ENCODE peak calls at places on chromosomes 13 and 19, in six cellular contexts. One of them, this sample, is unnamed.

GRCh38 chr13:76646946-76647345 is 239.3 kb downstream of the KCTD12 start:
- DNase-seq in WTC11: no peak
- DNase-seq in HCT116: no peak
- DNase-seq in H1: no peak
- DNase-seq in HepG2: no peak
- DNase-seq in K562: no peak
- DNase-seq in this sample: no peak

GRCh38 chr19:43798546-43799409 is 3.5 kb downstream of the LYPD5 start:
- DNase-seq in WTC11: peak; percentile 78
- DNase-seq in HCT116: peak; percentile 70
- DNase-seq in H1: peak; percentile 79
- DNase-seq in HepG2: no peak
- DNase-seq in K562: peak; percentile 81
- DNase-seq in this sample: no peak

GRCh38 chr13:96172066-96172465 is 82.2 kb downstream of the HS6ST3 start:
- DNase-seq in WTC11: no peak
- DNase-seq in HCT116: no peak
- DNase-seq in H1: no peak
- DNase-seq in HepG2: no peak
- DNase-seq in K562: no peak
- DNase-seq in this sample: no peak

GRCh38 chr19:54030895-54031586 is 32.7 kb downstream of the VSTM1 start:
- DNase-seq in WTC11: no peak
- DNase-seq in HCT116: no peak
- DNase-seq in H1: no peak
- DNase-seq in HepG2: no peak
- DNase-seq in K562: peak; percentile 11
- DNase-seq in this sample: no peak

GRCh38 chr13:47903836-47904235 is 97.2 kb downstream of the SUCLA2 start:
- DNase-seq in WTC11: no peak
- DNase-seq in HCT116: no peak
- DNase-seq in H1: no peak
- DNase-seq in HepG2: no peak
- DNase-seq in K562: no peak
- DNase-seq in this sample: no peak

GRCh38 chr13:99978781-99979452 is 2.7 kb upstream of the ZIC2 start:
- DNase-seq in WTC11: peak; percentile 92
- DNase-seq in HCT116: no peak
- DNase-seq in H1: peak; percentile 84
- DNase-seq in HepG2: no peak
- DNase-seq in K562: no peak
- DNase-seq in this sample: no peak

GRCh38 chr13:96925869-96926628 is 68.2 kb downstream of the OXGR1 start:
- DNase-seq in WTC11: no peak
- DNase-seq in HCT116: no peak
- DNase-seq in H1: no peak
- DNase-seq in HepG2: peak; percentile 84
- DNase-seq in K562: no peak
- DNase-seq in this sample: no peak

GRCh38 chr19:55494172-55494761 is 6.0 kb downstream of the SSC5D start:
- DNase-seq in WTC11: no peak
- DNase-seq in HCT116: no peak
- DNase-seq in H1: no peak
- DNase-seq in HepG2: no peak
- DNase-seq in K562: peak; percentile 82
- DNase-seq in this sample: no peak

GRCh38 chr19:12766051-12766521 is 9.3 kb downstream of the HOOK2 start:
- DNase-seq in WTC11: peak; percentile 89
- DNase-seq in HCT116: no peak
- DNase-seq in H1: peak; percentile 61
- DNase-seq in HepG2: peak; percentile 76
- DNase-seq in K562: peak; percentile 49
- DNase-seq in this sample: no peak

GRCh38 chr13:99356216-99357089 is 49.3 kb upstream of the GPR183 start:
- DNase-seq in WTC11: no peak
- DNase-seq in HCT116: no peak
- DNase-seq in H1: peak; percentile 40
- DNase-seq in HepG2: no peak
- DNase-seq in K562: no peak
- DNase-seq in this sample: peak; percentile 92

GRCh38 chr13:18212873-18213272 is 968.8 kb downstream of the TUBA3C start:
- DNase-seq in WTC11: no peak
- DNase-seq in HCT116: no peak
- DNase-seq in H1: no peak
- DNase-seq in HepG2: peak; percentile 5
- DNase-seq in K562: no peak
- DNase-seq in this sample: no peak

GRCh38 chr19:49475995-49476880 is 2.2 kb downstream of the FLT3LG start:
- DNase-seq in WTC11: peak; percentile 96
- DNase-seq in HCT116: no peak
- DNase-seq in H1: peak; percentile 93
- DNase-seq in HepG2: no peak
- DNase-seq in K562: peak; percentile 65
- DNase-seq in this sample: no peak

GRCh38 chr13:113207890-113208423 is 512 bp downstream of the PCID2 start:
- DNase-seq in WTC11: peak; percentile 50
- DNase-seq in HCT116: no peak
- DNase-seq in H1: peak; percentile 67
- DNase-seq in HepG2: peak; percentile 26
- DNase-seq in K562: no peak
- DNase-seq in this sample: no peak

GRCh38 chr19:5792224-5792623 is 1.3 kb upstream of the DUS3L start:
- DNase-seq in WTC11: no peak
- DNase-seq in HCT116: no peak
- DNase-seq in H1: no peak
- DNase-seq in HepG2: no peak
- DNase-seq in K562: no peak
- DNase-seq in this sample: no peak

GRCh38 chr19:12000152-12000981 is 35.1 kb downstream of the ZNF433 start:
- DNase-seq in WTC11: no peak
- DNase-seq in HCT116: no peak
- DNase-seq in H1: no peak
- DNase-seq in HepG2: no peak
- DNase-seq in K562: no peak
- DNase-seq in this sample: peak; percentile 85

GRCh38 chr19:16571283-16571682 is 932 bp downstream of the SLC35E1 start:
- DNase-seq in WTC11: no peak
- DNase-seq in HCT116: no peak
- DNase-seq in H1: no peak
- DNase-seq in HepG2: peak; percentile 10
- DNase-seq in K562: no peak
- DNase-seq in this sample: no peak

GRCh38 chr19:12521996-12522395 is 29.3 kb downstream of the ZNF564 start:
- DNase-seq in WTC11: peak; percentile 72
- DNase-seq in HCT116: no peak
- DNase-seq in H1: peak; percentile 53
- DNase-seq in HepG2: peak; percentile 18
- DNase-seq in K562: peak; percentile 40
- DNase-seq in this sample: no peak

GRCh38 chr19:48674921-48675824 is 2.4 kb upstream of the NTN5 start:
- DNase-seq in WTC11: peak; percentile 91
- DNase-seq in HCT116: peak; percentile 76
- DNase-seq in H1: peak; percentile 90
- DNase-seq in HepG2: peak; percentile 77
- DNase-seq in K562: peak; percentile 87
- DNase-seq in this sample: no peak

GRCh38 chr13:113942591-113943103 is 31.2 kb downstream of the C13orf46 start:
- DNase-seq in WTC11: no peak
- DNase-seq in HCT116: no peak
- DNase-seq in H1: no peak
- DNase-seq in HepG2: no peak
- DNase-seq in K562: no peak
- DNase-seq in this sample: no peak

GRCh38 chr19:9937001-9937411 is 691 bp upstream of the OLFM2 start:
- DNase-seq in WTC11: peak; percentile 79
- DNase-seq in HCT116: no peak
- DNase-seq in H1: peak; percentile 83
- DNase-seq in HepG2: no peak
- DNase-seq in K562: no peak
- DNase-seq in this sample: no peak

GRCh38 chr13:94558721-94559120 is 37.2 kb downstream of the TGDS start:
- DNase-seq in WTC11: no peak
- DNase-seq in HCT116: no peak
- DNase-seq in H1: no peak
- DNase-seq in HepG2: no peak
- DNase-seq in K562: no peak
- DNase-seq in this sample: no peak

GRCh38 chr19:12794196-12794921 is 3.1 kb downstream of the JUNB start:
- DNase-seq in WTC11: no peak
- DNase-seq in HCT116: no peak
- DNase-seq in H1: no peak
- DNase-seq in HepG2: no peak
- DNase-seq in K562: no peak
- DNase-seq in this sample: no peak

GRCh38 chr13:98565726-98566577 is 11.0 kb downstream of the STK24 start:
- DNase-seq in WTC11: no peak
- DNase-seq in HCT116: no peak
- DNase-seq in H1: no peak
- DNase-seq in HepG2: no peak
- DNase-seq in K562: no peak
- DNase-seq in this sample: no peak

GRCh38 chr13:31749929-31750328 is 10.6 kb downstream of the RXFP2 start:
- DNase-seq in WTC11: no peak
- DNase-seq in HCT116: no peak
- DNase-seq in H1: no peak
- DNase-seq in HepG2: no peak
- DNase-seq in K562: no peak
- DNase-seq in this sample: no peak

GRCh38 chr19:44754743-44755066 is 6.2 kb downstream of the BCL3 start:
- DNase-seq in WTC11: no peak
- DNase-seq in HCT116: no peak
- DNase-seq in H1: no peak
- DNase-seq in HepG2: no peak
- DNase-seq in K562: no peak
- DNase-seq in this sample: no peak

GRCh38 chr19:39142655-39143054 is 17.1 kb downstream of the PAK4 start:
- DNase-seq in WTC11: no peak
- DNase-seq in HCT116: no peak
- DNase-seq in H1: no peak
- DNase-seq in HepG2: no peak
- DNase-seq in K562: no peak
- DNase-seq in this sample: no peak

GRCh38 chr19:1284293-1284978 is 1.2 kb upstream of the EFNA2 start:
- DNase-seq in WTC11: no peak
- DNase-seq in HCT116: no peak
- DNase-seq in H1: no peak
- DNase-seq in HepG2: no peak
- DNase-seq in K562: no peak
- DNase-seq in this sample: no peak

GRCh38 chr19:35063940-35064818 is 22.7 kb downstream of the HPN start:
- DNase-seq in WTC11: no peak
- DNase-seq in HCT116: no peak
- DNase-seq in H1: no peak
- DNase-seq in HepG2: no peak
- DNase-seq in K562: no peak
- DNase-seq in this sample: no peak

GRCh38 chr13:44989071-44989889 is at the start of the genes GPALPP1 and NUFIP1:
- DNase-seq in WTC11: peak; percentile 89
- DNase-seq in HCT116: peak; percentile 90
- DNase-seq in H1: peak; percentile 95
- DNase-seq in HepG2: peak; percentile 93
- DNase-seq in K562: peak; percentile 66
- DNase-seq in this sample: peak; percentile 64

GRCh38 chr13:44989941-44990340 is 603 bp downstream of the GPALPP1 start:
- DNase-seq in WTC11: no peak
- DNase-seq in HCT116: no peak
- DNase-seq in H1: no peak
- DNase-seq in HepG2: no peak
- DNase-seq in K562: no peak
- DNase-seq in this sample: no peak
- TF ChIP-seq ATF3 in WTC11: no peak
- TF ChIP-seq ATF3 in HCT116: no peak
- TF ChIP-seq ATF3 in H1: no peak
- TF ChIP-seq ATF3 in HepG2: no peak
- TF ChIP-seq ATF3 in K562: no peak
- TF ChIP-seq ATF3 in this sample: no peak

GRCh38 chr13:51802601-51803000 is 1.4 kb downstream of the DHRS12 start:
- DNase-seq in WTC11: no peak
- DNase-seq in HCT116: no peak
- DNase-seq in H1: no peak
- DNase-seq in HepG2: no peak
- DNase-seq in K562: no peak
- DNase-seq in this sample: no peak
- TF ChIP-seq ATF3 in WTC11: no peak
- TF ChIP-seq ATF3 in HCT116: no peak
- TF ChIP-seq ATF3 in H1: no peak
- TF ChIP-seq ATF3 in HepG2: no peak
- TF ChIP-seq ATF3 in K562: no peak
- TF ChIP-seq ATF3 in this sample: no peak

GRCh38 chr13:80906860-80907259 is 565.9 kb upstream of the SPRY2 start:
- DNase-seq in WTC11: no peak
- DNase-seq in HCT116: no peak
- DNase-seq in H1: no peak
- DNase-seq in HepG2: no peak
- DNase-seq in K562: no peak
- DNase-seq in this sample: no peak

GRCh38 chr13:80901111-80902014 is 560.4 kb upstream of the SPRY2 start:
- DNase-seq in WTC11: no peak
- DNase-seq in HCT116: no peak
- DNase-seq in H1: no peak
- DNase-seq in HepG2: no peak
- DNase-seq in K562: no peak
- DNase-seq in this sample: no peak

GRCh38 chr13:80903911-80904310 is 563.0 kb upstream of the SPRY2 start:
- DNase-seq in WTC11: no peak
- DNase-seq in HCT116: no peak
- DNase-seq in H1: no peak
- DNase-seq in HepG2: no peak
- DNase-seq in K562: no peak
- DNase-seq in this sample: no peak

GRCh38 chr13:80900557-80900956 is 559.6 kb upstream of the SPRY2 start:
- DNase-seq in WTC11: no peak
- DNase-seq in HCT116: no peak
- DNase-seq in H1: no peak
- DNase-seq in HepG2: no peak
- DNase-seq in K562: no peak
- DNase-seq in this sample: no peak

DNA sequence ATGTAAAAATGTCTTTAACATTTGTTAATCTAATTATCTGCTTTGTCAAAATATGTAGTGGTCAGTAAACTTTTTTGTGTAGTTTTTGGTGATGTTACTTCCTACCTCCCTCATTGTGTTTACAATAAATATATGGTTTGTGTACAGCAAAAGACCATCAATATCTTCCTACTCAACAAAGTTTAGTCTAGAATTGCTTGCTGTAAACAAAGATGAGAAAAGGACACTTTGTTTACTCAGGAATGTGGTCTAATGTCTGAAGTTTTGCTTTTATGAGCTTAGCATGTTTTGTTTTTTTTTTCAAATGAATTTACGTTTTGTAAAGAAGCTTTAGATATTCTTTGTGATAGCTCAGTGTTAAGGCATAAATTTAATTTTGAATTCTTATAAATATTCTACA is 563.5 kb upstream of the SPRY2 start:
- DNase-seq in WTC11: no peak
- DNase-seq in HCT116: no peak
- DNase-seq in H1: no peak
- DNase-seq in HepG2: no peak
- DNase-seq in K562: no peak
- DNase-seq in this sample: no peak
- TF ChIP-seq ATF3 in WTC11: no peak
- TF ChIP-seq ATF3 in HCT116: no peak
- TF ChIP-seq ATF3 in H1: no peak
- TF ChIP-seq ATF3 in HepG2: no peak
- TF ChIP-seq ATF3 in K562: no peak
- TF ChIP-seq ATF3 in this sample: no peak

GRCh38 chr19:2561895-2562294 is 86.0 kb downstream of the GADD45B start:
- DNase-seq in WTC11: no peak
- DNase-seq in HCT116: no peak
- DNase-seq in H1: no peak
- DNase-seq in HepG2: no peak
- DNase-seq in K562: no peak
- DNase-seq in this sample: peak; percentile 92
- TF ChIP-seq ATF3 in WTC11: no peak
- TF ChIP-seq ATF3 in HCT116: no peak
- TF ChIP-seq ATF3 in H1: no peak
- TF ChIP-seq ATF3 in HepG2: no peak
- TF ChIP-seq ATF3 in K562: no peak
- TF ChIP-seq ATF3 in this sample: no peak